ENCODE peak calls at places on chromosomes 4 and X, in six cellular contexts. L, U, D, E, W and T are unnamed samples.
A peak's percentile ranks its signal among the peaks of the same experiment; 100 is the strongest.

GRCh38 chr4:172042714-172043114 is 229.5 kb downstream of the GALNTL6 start:
- DNase-seq in W (no peak), L (no peak), E (no peak), D (no peak), U (no peak), T (no peak)

GRCh38 chrX:134670241-134670811 is 12.1 kb upstream of the PLAC1 start:
- DNase-seq in D (no peak), U (no peak), E (no peak), W (peak; percentile 72), L (peak; percentile 87), T (peak; percentile 29)

GRCh38 chr4:118112117-118112516 is 77.8 kb downstream of the NDST3 start:
- DNase-seq in L (no peak), E (no peak), D (no peak), W (peak; percentile 11), U (no peak), T (no peak)

GRCh38 chr4:114267976-114268375 is 288.5 kb upstream of the ARSJ start:
- DNase-seq in L (no peak), D (no peak), E (no peak), W (peak; percentile 23), U (no peak), T (peak; percentile 20)

GRCh38 chrX:57929373-57929772 is 19.1 kb upstream of the ZXDA start:
- DNase-seq in D (no peak), E (no peak), L (peak; percentile 0), W (peak; percentile 49), U (no peak), T (no peak)

GRCh38 chrX:34559325-34559724 is 97.8 kb downstream of the TMEM47 start:
- DNase-seq in E (no peak), W (peak; percentile 4), D (no peak), U (no peak), L (no peak), T (peak; percentile 2)

GRCh38 chrX:24424948-24425347 is 40.1 kb upstream of the PDK3 start:
- DNase-seq in E (peak; percentile 72), U (peak; percentile 19), L (no peak), D (peak; percentile 51), W (peak; percentile 62), T (peak; percentile 9)

GRCh38 chr4:121736735-121737351 is 28.1 kb downstream of the SMIM43 start:
- DNase-seq in L (peak; percentile 69), E (peak; percentile 18), D (peak; percentile 29), W (peak; percentile 71), U (no peak), T (peak; percentile 64)

GRCh38 chr4:20428410-20429160 is 176.9 kb downstream of the SLIT2 start:
- DNase-seq in U (no peak), L (no peak), E (no peak), D (no peak), W (peak; percentile 47), T (no peak)

GRCh38 chr4:61298178-61298740 is 98.1 kb downstream of the ADGRL3 start:
- DNase-seq in W (peak; percentile 43), L (no peak), E (no peak), D (no peak), U (no peak), T (no peak)

GRCh38 chrX:110745288-110745687 is 50.3 kb downstream of the CHRDL1 start:
- DNase-seq in D (no peak), U (no peak), L (no peak), E (no peak), W (peak; percentile 15), T (no peak)

GRCh38 chr4:121690001-121690400 is 6.8 kb downstream of the ANXA5 start:
- DNase-seq in D (no peak), U (no peak), L (peak; percentile 93), E (no peak), W (peak; percentile 39), T (peak; percentile 74)

GRCh38 chr4:184345573-184345922 is 127.9 kb upstream of the ENPP6 start:
- DNase-seq in D (peak; percentile 56), L (peak; percentile 55), U (peak; percentile 28), E (no peak), W (no peak), T (no peak)

GRCh38 chr4:173014113-173014558 is 154.5 kb upstream of the GALNT7 start:
- DNase-seq in U (no peak), W (peak; percentile 63), L (peak; percentile 74), E (no peak), D (peak; percentile 13), T (peak; percentile 85)

GRCh38 chr4:76948441-76949292 is 885 bp upstream of the SEPTIN11 start:
- DNase-seq in D (peak; percentile 77), E (peak; percentile 70), W (peak; percentile 83), L (peak; percentile 95), U (no peak), T (peak; percentile 73)

GRCh38 chrX:31227250-31227649 is 155.4 kb upstream of the FTHL17 start:
- DNase-seq in E (no peak), W (no peak), L (no peak), D (no peak), U (no peak), T (peak; percentile 18)

GRCh38 chrX:72663737-72664136 is 50.4 kb downstream of the PHKA1 start:
- DNase-seq in L (no peak), U (no peak), D (no peak), W (no peak), E (no peak), T (no peak)

GRCh38 chr4:6582889-6583504 is 8.0 kb downstream of the MAN2B2 start:
- DNase-seq in E (no peak), D (no peak), W (peak; percentile 33), U (no peak), L (peak; percentile 20), T (peak; percentile 34)

GRCh38 chr4:101328063-101328602 is 19.2 kb downstream of the PPP3CA start:
- DNase-seq in E (no peak), W (no peak), U (no peak), L (no peak), D (no peak), T (no peak)

GRCh38 chr4:24878256-24879016 is 34.4 kb downstream of the CCDC149 start:
- DNase-seq in L (no peak), D (no peak), E (no peak), U (no peak), W (no peak), T (no peak)

GRCh38 chrX:110381216-110381615 is 22.6 kb downstream of the RTL9 start:
- DNase-seq in D (no peak), U (no peak), L (peak; percentile 73), W (peak; percentile 30), E (no peak), T (no peak)

GRCh38 chr4:15729910-15730533 is 27.2 kb downstream of the BST1 start:
- DNase-seq in W (peak; percentile 65), E (no peak), U (no peak), L (peak; percentile 57), D (peak; percentile 15), T (peak; percentile 40)

DNA sequence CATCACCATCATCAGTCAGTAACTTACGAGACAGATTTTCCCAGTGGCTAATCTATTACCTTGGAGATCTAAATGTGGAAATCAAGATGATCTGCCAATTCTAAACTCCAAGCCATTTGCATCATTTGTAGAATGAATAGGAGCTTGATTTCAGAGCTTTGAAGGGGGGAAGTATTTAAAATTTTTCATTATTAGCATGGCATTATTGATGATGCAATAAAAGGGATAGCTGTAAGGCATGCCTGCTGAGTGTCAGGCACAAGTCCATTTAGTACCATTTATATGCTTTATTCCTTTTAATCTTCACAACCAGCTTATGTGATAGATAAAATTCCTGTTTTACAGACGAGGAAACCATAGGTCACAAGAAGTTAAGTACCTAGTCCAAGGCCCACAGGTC is 5.3 kb downstream of the EXOC1L start:
- DNase-seq in D (no peak), L (no peak), U (no peak), W (no peak), E (no peak), T (no peak)
- H3K27me3 ChIP-seq in D (no peaks in the 10 kb centered on the region), L (peaks cover 16% of the 10 kb centered on the region), U (no peaks in the 10 kb centered on the region), W (no peaks in the 10 kb centered on the region), E (no peaks in the 10 kb centered on the region), T (no peaks in the 10 kb centered on the region)

GRCh38 chr4:98452091-98452490 is 190.9 kb downstream of the RAP1GDS1 start:
- DNase-seq in E (no peak), W (no peak), L (no peak), U (no peak), D (no peak), T (no peak)

GRCh38 chr4:98444371-98444770 is 183.2 kb downstream of the RAP1GDS1 start:
- DNase-seq in D (no peak), E (no peak), U (no peak), L (no peak), W (no peak), T (no peak)

GRCh38 chr4:98446499-98447375 is 185.6 kb downstream of the RAP1GDS1 start:
- DNase-seq in E (no peak), D (no peak), W (peak; percentile 74), L (peak; percentile 64), U (no peak), T (peak; percentile 61)

GRCh38 chr4:98448923-98449322 is 187.7 kb downstream of the RAP1GDS1 start:
- DNase-seq in D (no peak), W (peak; percentile 42), U (no peak), E (no peak), L (no peak), T (no peak)

GRCh38 chr4:98447648-98448047 is 186.5 kb downstream of the RAP1GDS1 start:
- DNase-seq in E (no peak), D (no peak), L (no peak), W (peak; percentile 10), U (no peak), T (no peak)
- H3K4me3 ChIP-seq in E (no peak overlapping the region), D (no peak overlapping the region), L (no peak overlapping the region), W (no peak overlapping the region), U (no peak overlapping the region), T (no peak overlapping the region)

GRCh38 chr4:1793940-1794808 is 1.1 kb downstream of the FGFR3 start:
- DNase-seq in W (no peak), D (no peak), U (no peak), E (no peak), L (peak; percentile 46), T (no peak)
- H3K27ac ChIP-seq in W (no peak overlapping the region), D (no peak overlapping the region), U (no peak overlapping the region), E (no peak overlapping the region), L (no peak overlapping the region), T (no peak overlapping the region)

DNA sequence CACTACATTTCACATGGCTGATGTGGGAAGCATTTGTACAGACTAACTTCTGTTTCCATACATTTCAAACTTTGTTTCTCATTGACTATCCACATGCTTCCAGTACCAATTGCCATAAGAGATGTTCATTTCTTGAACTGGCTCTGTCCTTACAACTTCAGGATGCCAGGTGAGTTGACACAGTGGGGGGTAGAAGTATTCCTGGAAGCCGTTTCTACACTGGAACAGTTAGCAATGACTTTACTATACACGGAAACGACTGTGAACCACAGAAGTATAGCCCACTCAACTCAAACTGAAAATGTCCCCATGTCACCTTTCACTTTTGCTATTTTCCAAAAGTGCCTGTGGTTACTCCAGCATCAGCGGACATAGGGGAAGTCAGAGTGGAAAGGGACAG is 38.0 kb upstream of the DSPP start:
- DNase-seq in U (no peak), D (no peak), L (no peak), W (no peak), E (no peak), T (no peak)
- H3K27me3 ChIP-seq in U (no peaks in the 10 kb centered on the region), D (no peaks in the 10 kb centered on the region), L (no peaks in the 10 kb centered on the region), W (no peaks in the 10 kb centered on the region), E (no peaks in the 10 kb centered on the region), T (no peaks in the 10 kb centered on the region)